ENCODE peak calls at places on chromosome 22, in five cellular contexts. One of them, this sample, is unnamed.

GRCh38 chr22:50597097-50597496 is 3.5 kb upstream of the MAPK8IP2 start:
- DNase-seq in WTC11: no peak
- DNase-seq in stimulated activated CD4-positive, alpha-beta T cell treated with anti-CD3 and anti-CD28 coated beads, Interleukin-1b, Interleukin-23, amount 100 ng/mL, for 48 hours: no peak
- DNase-seq in NCI-H1436: no peak
- DNase-seq in tibial artery: peak; percentile 3
- DNase-seq in this sample: no peak

GRCh38 chr22:44542561-44543222 is 44.7 kb upstream of the RTL6 start:
- DNase-seq in WTC11: no peak
- DNase-seq in stimulated activated CD4-positive, alpha-beta T cell treated with anti-CD3 and anti-CD28 coated beads, Interleukin-1b, Interleukin-23, amount 100 ng/mL, for 48 hours: no peak
- DNase-seq in NCI-H1436: no peak
- DNase-seq in tibial artery: no peak
- DNase-seq in this sample: no peak

GRCh38 chr22:36193171-36193570 is 8.4 kb downstream of the APOL4 start:
- DNase-seq in WTC11: no peak
- DNase-seq in stimulated activated CD4-positive, alpha-beta T cell treated with anti-CD3 and anti-CD28 coated beads, Interleukin-1b, Interleukin-23, amount 100 ng/mL, for 48 hours: no peak
- DNase-seq in NCI-H1436: no peak
- DNase-seq in tibial artery: no peak
- DNase-seq in this sample: no peak

GRCh38 chr22:22753526-22754267 is 109.3 kb downstream of the GGTLC2 start:
- DNase-seq in WTC11: peak; percentile 83
- DNase-seq in stimulated activated CD4-positive, alpha-beta T cell treated with anti-CD3 and anti-CD28 coated beads, Interleukin-1b, Interleukin-23, amount 100 ng/mL, for 48 hours: peak; percentile 79
- DNase-seq in NCI-H1436: peak; percentile 39
- DNase-seq in tibial artery: peak; percentile 39
- DNase-seq in this sample: peak; percentile 84

GRCh38 chr22:49213731-49214352 is 613.8 kb downstream of the BRD1 start:
- DNase-seq in WTC11: peak; percentile 10
- DNase-seq in stimulated activated CD4-positive, alpha-beta T cell treated with anti-CD3 and anti-CD28 coated beads, Interleukin-1b, Interleukin-23, amount 100 ng/mL, for 48 hours: no peak
- DNase-seq in NCI-H1436: no peak
- DNase-seq in tibial artery: no peak
- DNase-seq in this sample: no peak

GRCh38 chr22:33785283-33785991 is 134.8 kb downstream of the LARGE1 start:
- DNase-seq in WTC11: no peak
- DNase-seq in stimulated activated CD4-positive, alpha-beta T cell treated with anti-CD3 and anti-CD28 coated beads, Interleukin-1b, Interleukin-23, amount 100 ng/mL, for 48 hours: peak; percentile 3
- DNase-seq in NCI-H1436: no peak
- DNase-seq in tibial artery: no peak
- DNase-seq in this sample: no peak

GRCh38 chr22:20296598-20296997 is 23.3 kb downstream of the DGCR6L start:
- DNase-seq in WTC11: no peak
- DNase-seq in stimulated activated CD4-positive, alpha-beta T cell treated with anti-CD3 and anti-CD28 coated beads, Interleukin-1b, Interleukin-23, amount 100 ng/mL, for 48 hours: no peak
- DNase-seq in NCI-H1436: no peak
- DNase-seq in tibial artery: no peak
- DNase-seq in this sample: no peak

GRCh38 chr22:49736538-49736937 is 91.1 kb downstream of the BRD1 start:
- DNase-seq in WTC11: no peak
- DNase-seq in stimulated activated CD4-positive, alpha-beta T cell treated with anti-CD3 and anti-CD28 coated beads, Interleukin-1b, Interleukin-23, amount 100 ng/mL, for 48 hours: no peak
- DNase-seq in NCI-H1436: no peak
- DNase-seq in tibial artery: no peak
- DNase-seq in this sample: no peak

GRCh38 chr22:26589367-26589844 is 526 bp downstream of the TPST2 start:
- DNase-seq in WTC11: peak; percentile 53
- DNase-seq in stimulated activated CD4-positive, alpha-beta T cell treated with anti-CD3 and anti-CD28 coated beads, Interleukin-1b, Interleukin-23, amount 100 ng/mL, for 48 hours: peak; percentile 23
- DNase-seq in NCI-H1436: no peak
- DNase-seq in tibial artery: no peak
- DNase-seq in this sample: no peak

GRCh38 chr22:20509344-20510047 is 2.1 kb downstream of the MED15 start:
- DNase-seq in WTC11: no peak
- DNase-seq in stimulated activated CD4-positive, alpha-beta T cell treated with anti-CD3 and anti-CD28 coated beads, Interleukin-1b, Interleukin-23, amount 100 ng/mL, for 48 hours: peak; percentile 53
- DNase-seq in NCI-H1436: no peak
- DNase-seq in tibial artery: peak; percentile 86
- DNase-seq in this sample: no peak

This sample was measured in WERI-Rb-1.